ENCODE peak calls at places on chromosome 11, in four cellular contexts. One of them, this sample, is unnamed.

GRCh38 chr11:130510407-130511006 is 62.1 kb downstream of the ADAMTS15 start:
- DNase-seq in fibroblast of lung: peak
- DNase-seq in CD8-positive, alpha-beta T cell: no peak
- DNase-seq in psoas muscle: no peak
- DNase-seq in this sample: peak

GRCh38 chr11:124863826-124864165 is 1.4 kb upstream of the ROBO3 start:
- DNase-seq in fibroblast of lung: no peak
- DNase-seq in CD8-positive, alpha-beta T cell: no peak
- DNase-seq in psoas muscle: no peak
- DNase-seq in this sample: no peak

GRCh38 chr11:15472405-15472799 is 357.7 kb downstream of the INSC start:
- DNase-seq in fibroblast of lung: no peak
- DNase-seq in CD8-positive, alpha-beta T cell: no peak
- DNase-seq in psoas muscle: no peak
- DNase-seq in this sample: no peak

GRCh38 chr11:104005234-104005855 is 31.1 kb upstream of the DDI1 start:
- DNase-seq in fibroblast of lung: peak
- DNase-seq in CD8-positive, alpha-beta T cell: no peak
- DNase-seq in psoas muscle: no peak
- DNase-seq in this sample: peak

GRCh38 chr11:46371994-46372393 is 9.5 kb upstream of the MDK start:
- DNase-seq in fibroblast of lung: no peak
- DNase-seq in CD8-positive, alpha-beta T cell: no peak
- DNase-seq in psoas muscle: no peak
- DNase-seq in this sample: no peak

GRCh38 chr11:120554771-120555432 is 43.4 kb downstream of the GRIK4 start:
- DNase-seq in fibroblast of lung: peak
- DNase-seq in CD8-positive, alpha-beta T cell: no peak
- DNase-seq in psoas muscle: no peak
- DNase-seq in this sample: peak

GRCh38 chr11:43359432-43359818 is 705 bp downstream of the TTC17 start:
- DNase-seq in fibroblast of lung: peak
- DNase-seq in CD8-positive, alpha-beta T cell: no peak
- DNase-seq in psoas muscle: no peak
- DNase-seq in this sample: peak

GRCh38 chr11:47004595-47005033 is 68.1 kb downstream of the CSTPP1 start:
- DNase-seq in fibroblast of lung: peak
- DNase-seq in CD8-positive, alpha-beta T cell: no peak
- DNase-seq in psoas muscle: peak
- DNase-seq in this sample: peak

GRCh38 chr11:111105566-111105965 is 140.0 kb upstream of the POU2AF2 start:
- DNase-seq in fibroblast of lung: peak
- DNase-seq in CD8-positive, alpha-beta T cell: no peak
- DNase-seq in psoas muscle: no peak
- DNase-seq in this sample: peak

GRCh38 chr11:69364901-69365300 is 70.9 kb downstream of the MYEOV start:
- DNase-seq in fibroblast of lung: peak
- DNase-seq in CD8-positive, alpha-beta T cell: no peak
- DNase-seq in psoas muscle: no peak
- DNase-seq in this sample: no peak

GRCh38 chr11:70524096-70524922 is 126.0 kb downstream of the CTTN start:
- DNase-seq in fibroblast of lung: peak
- DNase-seq in CD8-positive, alpha-beta T cell: no peak
- DNase-seq in psoas muscle: no peak
- DNase-seq in this sample: peak

GRCh38 chr11:69588270-69588669 is 52.7 kb upstream of the CCND1 start:
- DNase-seq in fibroblast of lung: peak
- DNase-seq in CD8-positive, alpha-beta T cell: no peak
- DNase-seq in psoas muscle: no peak
- DNase-seq in this sample: peak

GRCh38 chr11:93359396-93359795 is 28.9 kb downstream of the DEUP1 start:
- DNase-seq in fibroblast of lung: no peak
- DNase-seq in CD8-positive, alpha-beta T cell: no peak
- DNase-seq in psoas muscle: no peak
- DNase-seq in this sample: no peak

GRCh38 chr11:96715208-96715607 is 325.4 kb downstream of the JRKL start:
- DNase-seq in fibroblast of lung: no peak
- DNase-seq in CD8-positive, alpha-beta T cell: no peak
- DNase-seq in psoas muscle: no peak
- DNase-seq in this sample: no peak

GRCh38 chr11:111177037-111177988 is 68.2 kb upstream of the POU2AF2 start:
- DNase-seq in fibroblast of lung: no peak
- DNase-seq in CD8-positive, alpha-beta T cell: no peak
- DNase-seq in psoas muscle: no peak
- DNase-seq in this sample: no peak

DNA sequence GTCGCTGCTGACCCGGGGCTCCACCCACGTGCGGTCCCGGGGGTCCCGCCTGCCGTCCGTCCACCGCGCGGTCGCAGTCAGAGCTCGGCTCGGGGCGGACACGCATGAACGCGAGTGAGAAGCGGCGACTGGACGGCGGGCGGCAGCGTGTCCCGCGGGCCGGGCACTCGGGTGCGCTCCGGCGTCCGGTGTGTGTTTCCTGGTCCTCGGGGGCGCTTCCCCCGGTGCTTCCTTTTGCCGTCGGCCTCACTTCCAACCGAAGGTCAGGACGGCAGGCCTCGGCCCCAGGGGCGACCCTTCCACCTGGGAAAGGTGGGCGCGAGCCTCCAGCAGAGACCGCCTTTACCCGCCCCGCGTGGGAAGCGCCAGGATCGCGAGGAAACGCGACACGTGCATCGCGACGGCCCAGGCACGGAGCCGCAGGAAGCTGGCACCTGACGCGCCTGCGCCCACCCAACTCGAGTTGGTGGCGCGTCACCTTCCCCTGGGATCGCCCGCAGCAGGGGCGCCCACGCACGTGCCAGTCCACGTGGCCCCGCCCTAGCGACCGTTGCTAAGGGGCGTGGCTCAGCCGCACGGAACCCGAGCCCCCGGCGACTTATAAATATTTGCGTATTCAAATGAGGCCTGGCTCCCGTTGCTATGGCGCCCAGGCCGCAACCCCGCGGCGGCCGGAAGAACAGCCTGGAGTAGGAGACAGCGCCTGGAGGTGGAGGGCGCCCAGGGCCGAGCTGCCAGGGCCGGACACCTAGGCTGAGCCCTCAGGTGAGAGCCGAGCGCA is at the start of gene LRRC56:
- DNase-seq in fibroblast of lung: peak
- DNase-seq in CD8-positive, alpha-beta T cell: peak
- DNase-seq in psoas muscle: peak
- DNase-seq in this sample: peak
- H3K4me3 ChIP-seq in fibroblast of lung: peak
- H3K4me3 ChIP-seq in CD8-positive, alpha-beta T cell: peak
- H3K4me3 ChIP-seq in psoas muscle: peak
- H3K4me3 ChIP-seq in this sample: peak

GRCh38 chr11:123103326-123103980 is 41.5 kb upstream of the HSPA8 start:
- DNase-seq in fibroblast of lung: peak
- DNase-seq in CD8-positive, alpha-beta T cell: peak
- DNase-seq in psoas muscle: peak
- DNase-seq in this sample: peak
- TF ChIP-seq CTCF in fibroblast of lung: peak
- TF ChIP-seq CTCF in CD8-positive, alpha-beta T cell: peak
- TF ChIP-seq CTCF in psoas muscle: peak
- TF ChIP-seq CTCF in this sample: peak

DNA sequence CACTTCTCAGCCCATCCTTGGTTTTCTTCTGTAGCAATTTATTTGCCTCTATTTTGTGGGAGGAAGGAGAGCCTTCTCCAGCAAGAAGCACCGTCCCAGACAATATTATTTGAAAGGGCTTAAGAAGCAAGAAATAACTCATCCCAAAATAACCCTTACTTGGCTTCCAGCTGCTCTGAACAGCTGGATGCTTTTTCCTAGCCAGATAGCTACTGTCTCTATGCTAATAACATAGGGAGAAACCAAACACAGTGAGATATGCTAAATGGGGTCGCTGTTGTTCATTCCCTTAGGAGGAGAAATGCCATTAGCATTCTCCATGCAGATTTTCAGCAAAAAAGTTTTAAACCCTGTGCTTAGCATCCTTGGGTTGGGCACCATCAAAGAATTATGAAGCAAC is 133.1 kb downstream of the SPATA19 start:
- DNase-seq in fibroblast of lung: no peak
- DNase-seq in CD8-positive, alpha-beta T cell: no peak
- DNase-seq in psoas muscle: no peak
- DNase-seq in this sample: no peak
- H3K4me3 ChIP-seq in fibroblast of lung: no peak
- H3K4me3 ChIP-seq in CD8-positive, alpha-beta T cell: no peak
- H3K4me3 ChIP-seq in psoas muscle: no peak
- H3K4me3 ChIP-seq in this sample: no peak

DNA sequence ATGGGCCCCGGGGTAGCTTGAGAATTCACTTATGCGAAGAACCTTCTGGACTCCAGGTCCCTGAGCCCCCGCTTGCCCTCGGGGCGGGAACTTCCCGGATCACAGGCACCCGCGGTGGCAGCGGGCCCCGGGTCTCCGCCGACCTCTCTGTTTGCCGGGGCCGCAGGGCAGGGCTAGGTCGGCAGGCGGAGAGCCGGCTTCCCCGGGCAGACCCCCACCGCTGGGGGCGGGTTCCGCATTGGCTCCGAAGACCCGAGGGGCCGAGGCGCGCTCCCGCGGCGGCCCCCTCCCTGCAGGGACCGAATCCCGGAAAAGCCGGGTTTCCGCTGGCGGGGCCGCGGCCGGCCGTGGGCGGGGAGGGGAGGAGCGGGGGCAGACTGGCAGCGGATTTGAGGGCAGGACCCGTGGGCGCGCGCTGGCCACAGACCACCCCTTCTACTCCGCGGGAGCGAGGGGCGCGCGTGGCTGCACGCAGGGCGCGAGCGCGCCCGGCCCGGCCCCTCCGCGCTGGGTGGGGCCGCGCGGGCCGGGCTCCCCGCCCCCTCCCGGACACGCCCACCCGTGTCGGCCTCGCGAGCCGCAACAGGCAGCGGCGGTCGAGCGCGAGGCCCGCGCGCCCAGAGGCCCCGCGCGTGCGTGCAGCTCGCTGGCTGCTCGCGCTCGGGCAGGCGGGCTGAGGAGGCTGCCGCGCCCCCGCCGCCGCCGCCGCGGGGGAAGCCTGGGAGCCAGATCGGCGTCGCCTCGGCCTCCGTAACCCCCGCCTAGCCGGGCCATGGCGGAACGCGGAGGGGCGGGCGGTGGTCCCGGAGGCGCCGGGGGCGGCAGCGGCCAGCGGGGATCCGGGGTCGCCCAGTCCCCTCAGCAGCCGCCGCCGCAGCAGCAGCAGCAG is at the start of gene PACS1:
- DNase-seq in fibroblast of lung: peak
- DNase-seq in CD8-positive, alpha-beta T cell: peak
- DNase-seq in psoas muscle: peak
- DNase-seq in this sample: peak
- TF ChIP-seq CTCF in fibroblast of lung: no peak
- TF ChIP-seq CTCF in CD8-positive, alpha-beta T cell: no peak
- TF ChIP-seq CTCF in psoas muscle: no peak
- TF ChIP-seq CTCF in this sample: no peak

GRCh38 chr11:23540101-23540561 is 679.9 kb upstream of the CCDC179 start:
- DNase-seq in fibroblast of lung: peak
- DNase-seq in CD8-positive, alpha-beta T cell: no peak
- DNase-seq in psoas muscle: no peak
- DNase-seq in this sample: peak
- H3K4me3 ChIP-seq in fibroblast of lung: no peak
- H3K4me3 ChIP-seq in CD8-positive, alpha-beta T cell: no peak
- H3K4me3 ChIP-seq in psoas muscle: no peak
- H3K4me3 ChIP-seq in this sample: no peak

DNA sequence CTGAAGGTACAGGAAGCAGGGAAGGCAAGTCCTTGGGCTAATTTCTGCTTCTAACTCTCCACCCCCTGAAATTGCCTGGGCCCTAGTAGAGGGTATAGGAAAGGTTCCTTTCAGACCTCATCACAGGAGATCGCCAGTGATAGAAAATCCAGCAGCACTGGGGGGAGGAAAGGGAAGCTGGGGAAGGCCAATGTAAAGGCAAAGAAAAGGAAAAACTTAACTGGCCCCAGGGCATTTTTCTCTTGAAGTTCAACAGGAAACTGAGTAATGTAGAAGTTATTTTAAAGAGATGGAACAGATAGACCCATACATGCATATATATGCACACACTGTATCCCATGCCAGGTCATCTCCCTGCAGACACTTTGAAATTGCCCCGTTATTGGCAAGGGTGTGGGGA is 134.0 kb downstream of the TRIM44 start:
- DNase-seq in fibroblast of lung: peak
- DNase-seq in CD8-positive, alpha-beta T cell: no peak
- DNase-seq in psoas muscle: no peak
- DNase-seq in this sample: peak
- TF ChIP-seq CTCF in fibroblast of lung: no peak
- TF ChIP-seq CTCF in CD8-positive, alpha-beta T cell: no peak
- TF ChIP-seq CTCF in psoas muscle: no peak
- TF ChIP-seq CTCF in this sample: no peak

GRCh38 chr11:129417458-129417857 is 41.8 kb downstream of the BARX2 start:
- DNase-seq in fibroblast of lung: no peak
- DNase-seq in CD8-positive, alpha-beta T cell: no peak
- DNase-seq in psoas muscle: no peak
- DNase-seq in this sample: no peak
- H3K4me3 ChIP-seq in fibroblast of lung: no peak
- H3K4me3 ChIP-seq in CD8-positive, alpha-beta T cell: no peak
- H3K4me3 ChIP-seq in psoas muscle: no peak
- H3K4me3 ChIP-seq in this sample: no peak

DNA sequence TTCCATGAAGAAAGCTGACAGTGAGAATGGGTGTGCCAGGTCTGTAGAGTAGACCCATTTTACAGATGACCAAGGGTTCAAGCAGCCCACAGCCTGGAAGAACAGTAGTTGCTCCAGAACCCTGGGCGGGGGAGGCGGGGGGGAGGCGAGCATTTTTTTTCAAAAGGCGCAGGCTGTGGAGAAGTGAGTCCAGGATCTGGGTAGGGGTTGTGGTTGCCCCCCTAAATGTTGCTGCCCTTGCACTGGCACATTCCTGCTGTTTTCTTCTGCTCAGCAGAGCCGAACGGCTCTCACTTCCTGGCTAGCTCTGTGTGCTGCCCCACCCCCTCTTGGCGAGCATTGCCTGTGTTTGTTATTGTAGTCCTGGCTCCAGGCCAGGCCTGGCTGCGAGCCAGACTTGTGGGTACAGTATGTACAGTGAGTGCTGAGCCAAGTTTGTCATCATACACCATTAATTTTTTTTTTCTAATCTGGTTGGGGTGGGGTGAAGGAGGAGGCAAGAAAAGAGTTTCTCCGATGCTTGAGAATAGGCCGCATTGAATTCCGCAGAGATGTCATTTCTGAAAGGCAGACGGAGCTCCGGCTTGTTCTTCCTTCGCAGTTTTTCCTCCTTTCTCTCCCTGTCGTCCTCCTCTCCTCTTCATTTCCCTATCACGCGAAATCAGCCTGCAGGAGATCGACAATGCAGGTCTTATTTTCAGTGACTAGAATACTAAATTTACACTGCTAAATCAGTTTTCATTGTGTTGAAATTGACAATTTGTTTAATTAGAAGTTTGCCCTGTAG is 100.5 kb downstream of the ZBTB16 start:
- DNase-seq in fibroblast of lung: peak
- DNase-seq in CD8-positive, alpha-beta T cell: peak
- DNase-seq in psoas muscle: peak
- DNase-seq in this sample: peak
- TF ChIP-seq CTCF in fibroblast of lung: no peak
- TF ChIP-seq CTCF in CD8-positive, alpha-beta T cell: no peak
- TF ChIP-seq CTCF in psoas muscle: peak
- TF ChIP-seq CTCF in this sample: no peak

GRCh38 chr11:122755941-122756340 is 82.4 kb upstream of the CRTAM start:
- DNase-seq in fibroblast of lung: no peak
- DNase-seq in CD8-positive, alpha-beta T cell: no peak
- DNase-seq in psoas muscle: no peak
- DNase-seq in this sample: no peak
- H3K4me3 ChIP-seq in fibroblast of lung: no peak
- H3K4me3 ChIP-seq in CD8-positive, alpha-beta T cell: no peak
- H3K4me3 ChIP-seq in psoas muscle: no peak
- H3K4me3 ChIP-seq in this sample: no peak